ENCODE peak calls at places on chromosomes 4 and X, in nine cellular contexts. O, V, T, G, D, Z, C, R and M are unnamed samples.

GRCh38 chr4:170386974-170387373 is 297.2 kb upstream of the AADAT start:
- DNase-seq in Z (no peak), R (no peak), O (peak; percentile 77), D (no peak), G (no peak), V (no peak), C (peak; percentile 60), T (no peak), M (peak; percentile 91)

GRCh38 chr4:128440923-128441322 is 153.3 kb upstream of the PGRMC2 start:
- DNase-seq in V (no peak), G (no peak), Z (no peak), D (no peak), T (no peak), C (no peak), R (no peak), O (no peak), M (no peak)

GRCh38 chr4:82519776-82520175 is 42.0 kb downstream of the TMEM150C start:
- DNase-seq in C (no peak), V (no peak), T (no peak), R (no peak), G (no peak), O (no peak), Z (no peak), D (no peak), M (peak; percentile 10)

GRCh38 chr4:142407569-142407968 is 438.5 kb downstream of the INPP4B start:
- DNase-seq in R (no peak), G (no peak), Z (no peak), V (no peak), D (no peak), C (no peak), T (no peak), O (no peak), M (peak; percentile 55)

GRCh38 chr4:185637162-185637875 is 102.0 kb upstream of the PDLIM3 start:
- DNase-seq in V (no peak), O (no peak), Z (peak; percentile 53), R (no peak), G (no peak), T (no peak), D (no peak), C (no peak), M (peak; percentile 2)

GRCh38 chrX:17174671-17175070 is 200.3 kb upstream of the NHS start:
- DNase-seq in G (no peak), O (no peak), V (no peak), R (no peak), C (no peak), D (peak; percentile 70), Z (peak; percentile 11), T (peak; percentile 54), M (no peak)

GRCh38 chr4:26860922-26861433 is 337 bp downstream of the STIM2 start:
- DNase-seq in O (no peak), D (peak; percentile 91), T (peak; percentile 59), C (no peak), G (peak; percentile 60), V (peak; percentile 60), R (peak; percentile 40), Z (peak; percentile 65), M (peak; percentile 33)

GRCh38 chr4:56440983-56441382 is 4.9 kb downstream of the PAICS start:
- DNase-seq in O (no peak), D (no peak), V (no peak), T (no peak), R (no peak), Z (no peak), C (no peak), G (no peak), M (no peak)

GRCh38 chr4:123672987-123673386 is 276.4 kb downstream of the SPRY1 start:
- DNase-seq in G (no peak), D (no peak), Z (no peak), R (no peak), O (no peak), V (no peak), T (no peak), C (peak; percentile 43), M (peak; percentile 61)

GRCh38 chr4:34158883-34159282 is 2085.4 kb downstream of the ARAP2 start:
- DNase-seq in R (no peak), O (peak; percentile 52), G (no peak), Z (no peak), C (peak; percentile 13), D (no peak), V (no peak), T (no peak), M (peak; percentile 6)

GRCh38 chrX:45165726-45166125 is 35.0 kb downstream of the DIPK2B start:
- DNase-seq in V (no peak), D (no peak), R (no peak), O (no peak), Z (no peak), T (no peak), G (no peak), C (no peak), M (no peak)

GRCh38 chr4:152478456-152479237 is 57.2 kb downstream of the FBXW7 start:
- DNase-seq in C (no peak), V (no peak), D (no peak), R (no peak), G (no peak), T (no peak), Z (no peak), O (no peak), M (peak; percentile 34)

GRCh38 chrX:131617182-131617581 is 73.3 kb downstream of the OR13H1 start:
- DNase-seq in T (no peak), G (no peak), C (no peak), R (no peak), O (peak; percentile 6), Z (no peak), V (no peak), D (no peak), M (peak; percentile 82)

GRCh38 chr4:78777556-78777900 is 1.4 kb downstream of the BMP2K start:
- DNase-seq in V (no peak), O (no peak), G (no peak), C (no peak), D (no peak), T (no peak), R (no peak), Z (no peak), M (no peak)

GRCh38 chr4:60992037-60992436 is 208.1 kb upstream of the ADGRL3 start:
- DNase-seq in Z (no peak), R (no peak), O (no peak), D (no peak), T (peak; percentile 40), V (no peak), C (peak; percentile 75), G (no peak), M (no peak)

GRCh38 chr4:133130171-133130570 is 18.9 kb upstream of the PCDH10 start:
- DNase-seq in O (no peak), G (no peak), T (no peak), D (no peak), Z (no peak), V (no peak), C (peak; percentile 78), R (no peak), M (no peak)

GRCh38 chrX:55135171-55135570 is 46.4 kb downstream of the PAGE2 start:
- DNase-seq in V (peak; percentile 2), R (no peak), Z (peak; percentile 57), D (no peak), O (peak; percentile 21), T (peak; percentile 31), C (no peak), G (no peak), M (peak; percentile 31)

GRCh38 chrX:130321550-130321949 is 18.2 kb upstream of the SLC25A14 start:
- DNase-seq in G (peak; percentile 5), Z (no peak), R (no peak), T (no peak), O (no peak), C (no peak), D (no peak), V (no peak), M (no peak)

GRCh38 chrX:49308604-49309269 is 5.3 kb downstream of the GAGE10 start:
- DNase-seq in Z (no peak), R (no peak), O (no peak), G (no peak), V (peak; percentile 12), C (no peak), D (no peak), T (no peak), M (peak; percentile 9)

GRCh38 chr4:163350672-163351071 is 7.0 kb downstream of the NPY5R start:
- DNase-seq in G (no peak), O (peak; percentile 78), C (peak; percentile 66), V (no peak), T (no peak), D (no peak), R (no peak), Z (no peak), M (no peak)

GRCh38 chr4:32569844-32570243 is 1849.7 kb downstream of the PCDH7 start:
- DNase-seq in T (no peak), R (no peak), O (no peak), C (no peak), D (no peak), V (peak; percentile 38), Z (no peak), G (no peak), M (no peak)

GRCh38 chr4:98468744-98469143 is 189.7 kb downstream of the TSPAN5 start:
- DNase-seq in Z (peak; percentile 14), C (no peak), D (no peak), R (no peak), O (no peak), G (no peak), V (no peak), T (no peak), M (peak; percentile 67)

GRCh38 chr4:91325495-91325894 is 978.3 kb upstream of the GRID2 start:
- DNase-seq in C (peak; percentile 57), T (no peak), V (no peak), G (no peak), R (no peak), O (peak; percentile 7), Z (peak; percentile 26), D (no peak), M (peak; percentile 5)

GRCh38 chrX:26376037-26376708 is 160.2 kb downstream of the MAGEB5 start:
- DNase-seq in R (no peak), V (no peak), O (no peak), T (no peak), C (no peak), Z (peak; percentile 45), D (no peak), G (no peak), M (no peak)

GRCh38 chr4:22959483-22959882 is 266.7 kb downstream of the GBA3 start:
- DNase-seq in D (no peak), V (no peak), Z (no peak), C (no peak), R (no peak), G (no peak), O (no peak), T (no peak), M (no peak)

GRCh38 chrX:24694825-24695224 is 1.1 kb downstream of the POLA1 start:
- DNase-seq in V (no peak), O (no peak), T (no peak), Z (no peak), C (no peak), R (no peak), G (no peak), D (no peak), M (peak; percentile 25)

GRCh38 chr4:142840516-142841123 is 5.5 kb downstream of the INPP4B start:
- DNase-seq in C (no peak), G (no peak), Z (no peak), R (no peak), V (no peak), O (peak; percentile 5), D (no peak), T (no peak), M (peak; percentile 70)

GRCh38 chrX:110418220-110418856 is 59.7 kb downstream of the RTL9 start:
- DNase-seq in G (no peak), Z (peak; percentile 53), C (no peak), R (no peak), T (peak; percentile 10), O (no peak), D (no peak), V (no peak), M (peak; percentile 81)

GRCh38 chr4:45172636-45173035 is 446.3 kb upstream of the GNPDA2 start:
- DNase-seq in Z (no peak), D (peak; percentile 70), G (no peak), O (no peak), V (no peak), R (no peak), T (no peak), C (no peak), M (no peak)

GRCh38 chrX:119475389-119476101 is 7.3 kb downstream of the SLC25A5 start:
- DNase-seq in V (no peak), G (no peak), T (no peak), R (no peak), C (no peak), Z (no peak), D (no peak), O (no peak), M (peak; percentile 45)